ENCODE peak calls at places on chromosomes 1 and 21, in four cellular contexts. Y is breast epithelium, D is dorsolateral prefrontal cortex, Z is IMR-90. H is an unnamed sample.

GRCh38 chr21:45385549-45386050 is 19.4 kb upstream of the COL18A1 start:
- DNase-seq in Y (no peak), D (no peak), Z (no peak), H (no peak)

GRCh38 chr21:45281411-45282282 is 6.0 kb downstream of the POFUT2 start:
- DNase-seq in Y (no peak), D (no peak), Z (no peak), H (no peak)

GRCh38 chr21:31366825-31367224 is 22.8 kb upstream of the TIAM1 start:
- DNase-seq in Y (peak; percentile 75), D (no peak), Z (peak; percentile 86), H (no peak)

GRCh38 chr1:11064942-11065341 is 5.1 kb upstream of the SRM start:
- DNase-seq in Y (no peak), D (no peak), Z (no peak), H (no peak)

GRCh38 chr1:21815724-21816311 is 3.8 kb downstream of the LDLRAD2 start:
- DNase-seq in Y (no peak), D (no peak), Z (peak; percentile 10), H (peak; percentile 40)

GRCh38 chr1:41807390-41807789 is 111.3 kb downstream of the HIVEP3 start:
- DNase-seq in Y (no peak), D (no peak), Z (no peak), H (no peak)

GRCh38 chr1:9721606-9722377 is 70.3 kb downstream of the PIK3CD start:
- DNase-seq in Y (no peak), D (peak; percentile 58), Z (no peak), H (peak; percentile 98)

GRCh38 chr1:4379451-4380175 is 274.8 kb upstream of the AJAP1 start:
- DNase-seq in Y (no peak), D (no peak), Z (no peak), H (no peak)

GRCh38 chr1:58090640-58091039 is 455.9 kb downstream of the OMA1 start:
- DNase-seq in Y (no peak), D (no peak), Z (no peak), H (no peak)

GRCh38 chr1:117562581-117563491 is 43.0 kb upstream of the TENT5C start:
- DNase-seq in Y (no peak), D (no peak), Z (no peak), H (peak; percentile 7)

GRCh38 chr1:78491311-78492071 is 717 bp downstream of the PTGFR start:
- DNase-seq in Y (no peak), D (no peak), Z (peak; percentile 61), H (peak; percentile 65)

GRCh38 chr1:238252033-238252802 is 361.5 kb upstream of the ZP4 start:
- DNase-seq in Y (peak; percentile 29), D (peak; percentile 29), Z (peak; percentile 33), H (peak; percentile 61)

GRCh38 chr1:207825719-207826556 is 74.1 kb downstream of the CD46 start:
- DNase-seq in Y (peak; percentile 54), D (no peak), Z (peak; percentile 63), H (no peak)

GRCh38 chr1:106937104-106937503 is 119.4 kb upstream of the PRMT6 start:
- DNase-seq in Y (no peak), D (no peak), Z (peak; percentile 92), H (no peak)

GRCh38 chr1:172969611-172970010 is 81.1 kb downstream of the TNFSF18 start:
- DNase-seq in Y (no peak), D (no peak), Z (peak; percentile 84), H (no peak)

GRCh38 chr1:94014635-94015488 is 105.6 kb upstream of the GCLM start:
- DNase-seq in Y (no peak), D (no peak), Z (peak; percentile 64), H (no peak)

GRCh38 chr1:234613128-234613875 is 3.3 kb upstream of the IRF2BP2 start:
- DNase-seq in Y (no peak), D (no peak), Z (peak; percentile 92), H (no peak)

DNA sequence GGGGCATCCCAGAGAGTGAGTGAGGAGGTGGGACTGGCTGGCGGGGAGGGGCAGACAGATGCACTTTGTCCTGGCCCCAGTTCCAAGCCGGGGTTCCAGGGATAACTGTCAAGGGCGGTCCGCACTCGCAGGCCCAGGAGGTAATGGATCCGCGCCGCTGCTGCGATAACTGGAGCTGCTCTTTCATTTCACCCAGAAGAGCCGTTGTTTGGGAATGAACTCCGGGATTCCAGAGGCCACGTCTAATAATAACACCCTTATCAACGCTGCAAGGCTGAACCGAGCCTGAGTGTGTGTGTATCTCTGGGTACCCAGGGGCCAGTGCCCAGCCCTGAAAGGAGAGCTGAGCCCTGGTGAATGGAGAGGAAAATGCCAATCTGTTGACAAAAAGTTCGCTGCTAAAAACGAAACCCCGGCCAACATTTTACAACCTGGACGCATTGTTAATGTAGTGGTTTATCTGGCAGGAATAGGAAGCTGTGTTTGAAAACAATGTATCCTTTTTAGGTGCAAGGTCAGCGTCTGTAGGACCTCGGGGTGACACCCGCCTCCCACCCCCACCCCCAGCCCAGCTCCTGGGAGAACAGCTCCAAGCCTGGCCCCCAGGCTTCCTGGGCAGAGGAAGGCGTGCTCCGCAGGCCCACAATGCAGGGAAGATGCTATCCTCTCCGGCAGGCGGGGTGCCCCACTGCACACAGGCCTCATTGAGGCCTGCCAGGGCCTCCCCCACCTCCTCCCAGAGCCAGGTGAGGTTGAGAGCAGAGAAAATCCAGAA is 119.7 kb downstream of the PROX1 start:
- DNase-seq in Y (no peak), D (no peak), Z (peak; percentile 0), H (peak; percentile 41)
- H3K4me3 ChIP-seq in Y (peak overlapping the region; percentile 19), D (peak overlapping the region; percentile 7), Z (peak overlapping the region; percentile 31), H (no peak overlapping the region)

GRCh38 chr1:37726191-37726590 is 33.9 kb downstream of the CDCA8 start:
- DNase-seq in Y (no peak), D (no peak), Z (no peak), H (no peak)

GRCh38 chr1:37731312-37732019 is 33.5 kb downstream of the EPHA10 start:
- DNase-seq in Y (no peak), D (no peak), Z (no peak), H (no peak)

GRCh38 chr1:37726746-37727145 is 34.4 kb downstream of the CDCA8 start:
- DNase-seq in Y (no peak), D (no peak), Z (no peak), H (peak; percentile 41)

GRCh38 chr1:37727186-37727585 is 34.9 kb downstream of the CDCA8 start:
- DNase-seq in Y (no peak), D (no peak), Z (no peak), H (no peak)

GRCh38 chr1:37728416-37728815 is 36.1 kb downstream of the CDCA8 start:
- DNase-seq in Y (no peak), D (no peak), Z (no peak), H (no peak)
- H3K27me3 ChIP-seq in Y (peaks cover 1% of the 10 kb centered on the region), D (peaks cover under 1% of the 10 kb centered on the region), Z (peaks cover 43% of the 10 kb centered on the region), H (peaks cover 6% of the 10 kb centered on the region)

GRCh38 chr1:210371916-210372315 is 43.2 kb downstream of the HHAT start:
- DNase-seq in Y (no peak), D (no peak), Z (no peak), H (no peak)

GRCh38 chr1:210367561-210367960 is 38.9 kb downstream of the HHAT start:
- DNase-seq in Y (no peak), D (no peak), Z (no peak), H (no peak)

GRCh38 chr1:210366767-210367166 is 38.1 kb downstream of the HHAT start:
- DNase-seq in Y (peak; percentile 79), D (no peak), Z (no peak), H (no peak)

GRCh38 chr1:210372491-210372890 is 43.8 kb downstream of the HHAT start:
- DNase-seq in Y (no peak), D (no peak), Z (no peak), H (no peak)

GRCh38 chr1:210369425-210369824 is 40.7 kb downstream of the HHAT start:
- DNase-seq in Y (no peak), D (no peak), Z (no peak), H (no peak)
- H3K4me3 ChIP-seq in Y (no peak overlapping the region), D (no peak overlapping the region), Z (no peak overlapping the region), H (no peak overlapping the region)

DNA sequence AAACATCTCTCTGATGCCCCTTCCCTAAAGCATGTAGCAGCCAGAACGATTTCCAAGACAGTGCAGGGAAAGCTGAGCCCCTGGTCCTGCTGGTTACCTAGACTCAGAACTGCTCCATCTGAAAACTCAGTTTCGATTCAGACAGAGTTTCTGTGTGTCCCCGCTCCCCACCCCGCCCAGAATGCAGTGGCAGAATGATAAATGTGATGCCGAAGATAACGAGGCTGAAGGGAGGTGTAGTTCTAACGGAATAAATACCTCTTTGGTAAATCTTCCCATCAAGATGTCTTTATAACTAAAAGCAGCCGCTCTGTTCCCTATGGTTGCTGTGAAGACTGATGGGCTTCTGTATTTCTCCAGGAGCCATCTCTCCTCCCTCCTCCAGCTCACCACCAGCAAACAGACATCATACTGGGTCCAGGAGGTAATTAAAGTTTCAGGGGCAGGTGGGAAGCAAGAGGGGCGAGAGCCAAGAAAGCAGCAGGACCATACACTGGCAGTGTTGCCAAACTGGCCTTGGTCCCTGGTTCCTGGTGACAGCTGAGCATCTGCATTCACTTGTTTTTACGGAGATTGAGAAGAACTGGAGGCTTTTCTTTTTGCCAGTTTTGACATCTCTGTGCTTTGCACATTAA is 76.9 kb downstream of the DDX20 start:
- DNase-seq in Y (no peak), D (peak; percentile 79), Z (no peak), H (no peak)
- H3K27me3 ChIP-seq in Y (no peaks in the 10 kb centered on the region), D (no peaks in the 10 kb centered on the region), Z (no peaks in the 10 kb centered on the region), H (no peaks in the 10 kb centered on the region)

GRCh38 chr1:205434738-205435137 is 12.9 kb upstream of the LEMD1 start:
- DNase-seq in Y (no peak), D (no peak), Z (no peak), H (no peak)

GRCh38 chr1:205430631-205431305 is 8.9 kb upstream of the LEMD1 start:
- DNase-seq in Y (no peak), D (no peak), Z (peak; percentile 33), H (peak; percentile 90)

GRCh38 chr1:205432116-205432515 is 10.3 kb upstream of the LEMD1 start:
- DNase-seq in Y (no peak), D (no peak), Z (no peak), H (no peak)

GRCh38 chr1:205424881-205425635 is 3.2 kb upstream of the LEMD1 start:
- DNase-seq in Y (no peak), D (no peak), Z (no peak), H (no peak)

GRCh38 chr1:205429742-205430464 is 8.0 kb upstream of the LEMD1 start:
- DNase-seq in Y (no peak), D (peak; percentile 67), Z (no peak), H (no peak)
- H3K4me3 ChIP-seq in Y (peak overlapping the region; percentile 36), D (peak overlapping the region; percentile 43), Z (no peak overlapping the region), H (peak overlapping the region; percentile 62)

DNA sequence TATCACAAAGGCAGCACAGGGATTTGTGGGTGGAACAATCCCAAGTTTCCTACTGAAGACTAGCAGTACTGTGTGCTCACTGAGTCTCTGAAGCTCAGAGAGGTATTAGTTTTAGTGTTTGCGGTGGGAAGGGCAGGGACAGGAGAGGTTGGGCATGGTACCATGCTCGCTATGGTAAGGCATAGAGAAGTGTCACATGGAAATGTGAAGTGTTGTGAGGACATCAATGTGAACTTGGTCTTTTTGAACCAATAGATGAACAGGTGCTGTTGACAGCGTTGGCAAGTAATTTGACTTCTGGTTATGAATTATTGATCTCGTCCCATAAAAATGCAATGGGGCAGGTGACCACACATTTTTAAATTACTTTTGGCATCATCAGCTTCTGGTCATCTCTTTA is 55.8 kb upstream of the ADAMTS1 start:
- DNase-seq in Y (no peak), D (no peak), Z (no peak), H (no peak)
- H3K27me3 ChIP-seq in Y (no peaks in the 10 kb centered on the region), D (no peaks in the 10 kb centered on the region), Z (no peaks in the 10 kb centered on the region), H (no peaks in the 10 kb centered on the region)